ENCODE peak calls at places on chromosome 19, in ten cellular contexts. I is cardiac muscle cell, D is tibial artery, L is stomach, C is uterus, B is sigmoid colon, O is osteoblast, A is tibial nerve, S is adrenal gland, R is endothelial cell of umbilical vein. K is an unnamed sample. For H3K36me3, the result is how much of the 10 kb centered on the place peaks cover.

GRCh38 chr19:33040994-33041827 is 23.5 kb downstream of the RHPN2 start:
- DNase-seq in I (peak), D (no peak), L (peak), C (no peak), B (no peak), O (peak), A (no peak), S (no peak), R (no peak), K (no peak)

GRCh38 chr19:2887391-2887914 is 13.3 kb upstream of the ZNF57 start:
- DNase-seq in I (peak), D (peak), L (no peak), C (no peak), B (no peak), O (peak), A (peak), S (no peak), R (peak), K (no peak)

GRCh38 chr19:5539431-5539833 is 28.3 kb downstream of the TINCR start:
- DNase-seq in I (no peak), D (no peak), L (no peak), C (no peak), B (no peak), O (peak), A (no peak), S (peak), R (no peak), K (no peak)

GRCh38 chr19:2923510-2923909 is 21.3 kb downstream of the ZNF77 start:
- DNase-seq in I (peak), D (no peak), L (no peak), C (no peak), B (no peak), O (no peak), A (no peak), S (peak), R (no peak), K (peak)

GRCh38 chr19:10533656-10534386 is 9.9 kb upstream of the ATG4D start:
- DNase-seq in I (peak), D (no peak), L (no peak), C (no peak), B (no peak), O (peak), A (no peak), S (no peak), R (peak), K (no peak)

GRCh38 chr19:48681127-48681470 is 8.3 kb upstream of the NTN5 start:
- DNase-seq in I (peak), D (no peak), L (peak), C (no peak), B (no peak), O (peak), A (no peak), S (no peak), R (no peak), K (no peak)

GRCh38 chr19:58229255-58229639 is 533 bp downstream of the ZNF544 start:
- DNase-seq in I (peak), D (no peak), L (no peak), C (no peak), B (no peak), O (no peak), A (no peak), S (peak), R (peak), K (no peak)

GRCh38 chr19:11338569-11339253 is 746 bp downstream of the RAB3D start:
- DNase-seq in I (no peak), D (no peak), L (no peak), C (peak), B (no peak), O (no peak), A (no peak), S (no peak), R (no peak), K (no peak)

GRCh38 chr19:39265321-39265916 is 2.8 kb upstream of the IFNL2 start:
- DNase-seq in I (no peak), D (no peak), L (no peak), C (no peak), B (no peak), O (peak), A (no peak), S (no peak), R (no peak), K (no peak)

GRCh38 chr19:32330149-32330548 is 15.3 kb upstream of the ZNF507 start:
- DNase-seq in I (no peak), D (no peak), L (no peak), C (no peak), B (no peak), O (no peak), A (no peak), S (peak), R (peak), K (no peak)

GRCh38 chr19:46408611-46409039 is 4.7 kb downstream of the CCDC8 start:
- DNase-seq in I (peak), D (peak), L (peak), C (peak), B (peak), O (peak), A (peak), S (peak), R (no peak), K (no peak)

GRCh38 chr19:48614436-48615144 is at the start of gene FAM83E:
- DNase-seq in I (no peak), D (peak), L (peak), C (no peak), B (no peak), O (peak), A (no peak), S (peak), R (no peak), K (no peak)

GRCh38 chr19:48881741-48882657 is 9.8 kb downstream of the PPP1R15A start:
- DNase-seq in I (no peak), D (no peak), L (no peak), C (no peak), B (no peak), O (no peak), A (no peak), S (no peak), R (no peak), K (no peak)

GRCh38 chr19:2424686-2425621 is 2.4 kb downstream of the TIMM13 start:
- DNase-seq in I (peak), D (no peak), L (peak), C (no peak), B (peak), O (peak), A (no peak), S (peak), R (peak), K (peak)

GRCh38 chr19:11400695-11401291 is 16.7 kb upstream of the EPOR start:
- DNase-seq in I (no peak), D (no peak), L (no peak), C (no peak), B (no peak), O (peak), A (no peak), S (no peak), R (no peak), K (no peak)

GRCh38 chr19:51551673-51552440 is 19.2 kb upstream of the ZNF175 start:
- DNase-seq in I (no peak), D (no peak), L (no peak), C (no peak), B (no peak), O (peak), A (no peak), S (no peak), R (no peak), K (no peak)

GRCh38 chr19:50794074-50794777 is 4.0 kb downstream of the ACP4 start:
- DNase-seq in I (no peak), D (no peak), L (no peak), C (no peak), B (no peak), O (peak), A (no peak), S (no peak), R (no peak), K (no peak)

GRCh38 chr19:49475995-49476880 is 2.2 kb downstream of the FLT3LG start:
- DNase-seq in I (peak), D (peak), L (no peak), C (no peak), B (peak), O (peak), A (no peak), S (no peak), R (peak), K (no peak)

GRCh38 chr19:11479470-11480080 is 1.3 kb downstream of the ELAVL3 start:
- DNase-seq in I (peak), D (no peak), L (no peak), C (no peak), B (no peak), O (peak), A (no peak), S (peak), R (no peak), K (no peak)

GRCh38 chr19:16022251-16022650 is 54.0 kb upstream of the TPM4 start:
- DNase-seq in I (no peak), D (peak), L (no peak), C (no peak), B (peak), O (peak), A (no peak), S (no peak), R (no peak), K (no peak)

GRCh38 chr19:40561947-40562346 is 14.7 kb upstream of the SHKBP1 start:
- DNase-seq in I (no peak), D (no peak), L (no peak), C (no peak), B (no peak), O (peak), A (no peak), S (no peak), R (no peak), K (no peak)

GRCh38 chr19:5369962-5370367 is 29.4 kb upstream of the PTPRS start:
- DNase-seq in I (peak), D (no peak), L (peak), C (peak), B (no peak), O (peak), A (no peak), S (peak), R (peak), K (no peak)

GRCh38 chr19:609001-609340 is 19.3 kb downstream of the HCN2 start:
- DNase-seq in I (no peak), D (no peak), L (peak), C (no peak), B (no peak), O (no peak), A (peak), S (no peak), R (no peak), K (no peak)

GRCh38 chr19:45071545-45071938 is 4.7 kb downstream of the ZNF296 start:
- DNase-seq in I (no peak), D (no peak), L (no peak), C (no peak), B (no peak), O (peak), A (no peak), S (no peak), R (no peak), K (no peak)

GRCh38 chr19:41748012-41748411 is 7.3 kb upstream of the CEACAM6 start:
- DNase-seq in I (no peak), D (no peak), L (no peak), C (no peak), B (no peak), O (no peak), A (no peak), S (no peak), R (no peak), K (no peak)

GRCh38 chr19:41587101-41587837 is 11.3 kb downstream of the CEACAM21 start:
- DNase-seq in I (no peak), D (no peak), L (no peak), C (no peak), B (no peak), O (no peak), A (no peak), S (no peak), R (no peak), K (no peak)

GRCh38 chr19:17309962-17310461 is 649 bp downstream of the DDA1 start:
- DNase-seq in I (no peak), D (no peak), L (no peak), C (no peak), B (no peak), O (peak), A (no peak), S (no peak), R (no peak), K (no peak)

GRCh38 chr19:41449079-41449864 is 6.3 kb downstream of the ERICH4 start:
- DNase-seq in I (peak), D (peak), L (peak), C (peak), B (peak), O (peak), A (peak), S (peak), R (peak), K (peak)

GRCh38 chr19:51372021-51372648 is 319 bp downstream of the NKG7 start:
- DNase-seq in I (no peak), D (no peak), L (no peak), C (no peak), B (no peak), O (no peak), A (no peak), S (no peak), R (no peak), K (no peak)

GRCh38 chr19:17996826-17997316 is 11.1 kb upstream of the ARRDC2 start:
- DNase-seq in I (peak), D (peak), L (peak), C (peak), B (peak), O (peak), A (peak), S (peak), R (peak), K (peak)

GRCh38 chr19:43592800-43593350 is 3.1 kb downstream of the IRGQ start:
- DNase-seq in I (no peak), D (no peak), L (no peak), C (no peak), B (no peak), O (peak), A (no peak), S (no peak), R (no peak), K (no peak)

GRCh38 chr19:43591904-43592772 is 3.8 kb downstream of the IRGQ start:
- DNase-seq in I (no peak), D (no peak), L (no peak), C (no peak), B (no peak), O (peak), A (no peak), S (no peak), R (no peak), K (no peak)

GRCh38 chr19:43586346-43586745 is 9.6 kb downstream of the IRGQ start:
- DNase-seq in I (no peak), D (no peak), L (no peak), C (no peak), B (no peak), O (peak), A (no peak), S (no peak), R (no peak), K (no peak)

GRCh38 chr19:43589277-43589676 is 6.7 kb downstream of the IRGQ start:
- DNase-seq in I (no peak), D (no peak), L (no peak), C (no peak), B (no peak), O (no peak), A (no peak), S (no peak), R (no peak), K (no peak)

DNA sequence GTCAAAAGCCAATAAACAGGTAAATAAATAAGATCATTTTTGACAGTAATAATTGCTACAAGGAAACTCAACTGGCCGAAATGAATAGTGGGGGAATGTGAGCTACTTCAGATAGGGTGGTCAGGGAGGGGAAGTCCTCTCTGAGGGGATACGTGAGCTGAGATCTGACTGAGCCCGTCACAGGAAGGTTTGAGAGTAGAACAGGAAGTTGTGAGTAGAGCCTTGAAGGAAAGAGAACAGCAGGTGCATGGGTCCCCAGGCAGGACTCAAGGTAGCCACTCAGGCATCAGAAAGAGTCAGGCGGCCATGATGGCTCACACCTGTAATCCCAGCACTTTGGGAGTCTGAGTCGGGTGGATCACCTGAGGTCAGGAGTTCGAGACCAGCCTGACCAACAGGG is 6.3 kb downstream of the IRGQ start:
- DNase-seq in I (no peak), D (no peak), L (no peak), C (no peak), B (no peak), O (no peak), A (no peak), S (no peak), R (no peak), K (no peak)
- H3K36me3 ChIP-seq in I (under half), D (under half), L (under half), C (under half), B (under half), O (half or more), A (under half), S (under half), R (under half), K (under half)

DNA sequence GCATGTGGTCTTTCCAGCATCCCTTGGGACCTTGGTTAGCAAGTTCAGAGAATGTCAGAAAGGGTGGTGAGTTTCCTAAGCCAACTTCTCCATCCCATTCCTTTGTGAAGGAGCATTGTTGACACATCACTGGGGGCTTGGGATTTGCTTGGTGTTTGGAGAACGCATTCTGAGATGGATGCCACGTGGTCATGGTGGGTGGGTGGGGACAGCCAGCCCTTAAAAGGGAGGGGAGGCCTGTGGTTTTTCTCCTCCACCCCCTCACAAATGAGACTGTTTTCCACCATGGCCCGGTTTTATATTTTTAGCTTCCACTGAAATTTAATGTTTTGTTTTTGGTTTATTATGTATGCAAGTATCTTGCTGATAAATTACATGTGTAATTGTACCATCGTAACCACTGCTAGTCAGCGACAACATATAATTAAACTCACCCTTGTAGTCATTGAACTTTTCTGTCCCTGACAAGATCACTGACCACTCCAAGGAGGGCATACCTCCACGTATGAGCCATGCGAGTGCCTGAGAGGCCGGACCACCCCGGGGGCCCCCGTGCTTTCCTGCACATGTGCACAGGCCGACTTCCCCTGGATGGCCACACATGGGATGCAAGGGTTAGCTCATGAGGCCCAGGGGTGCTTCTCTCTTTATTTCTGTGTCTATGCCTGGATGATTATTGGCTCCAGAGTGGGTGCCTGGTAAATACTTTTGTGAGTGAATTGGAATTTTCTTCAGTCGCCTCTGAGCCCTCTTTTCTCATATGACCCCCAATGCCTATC is 83.0 kb upstream of the ZNF536 start:
- DNase-seq in I (no peak), D (no peak), L (no peak), C (no peak), B (no peak), O (no peak), A (no peak), S (no peak), R (no peak), K (no peak)
- H3K27ac ChIP-seq in I (no peak), D (no peak), L (no peak), C (no peak), B (no peak), O (no peak), A (no peak), S (no peak), R (no peak), K (no peak)

GRCh38 chr19:19645233-19645870 is 1.9 kb upstream of the GMIP start:
- DNase-seq in I (no peak), D (no peak), L (no peak), C (no peak), B (no peak), O (no peak), A (no peak), S (no peak), R (no peak), K (no peak)

GRCh38 chr19:19647037-19647835 is 3.8 kb upstream of the GMIP start:
- DNase-seq in I (no peak), D (no peak), L (no peak), C (no peak), B (no peak), O (peak), A (no peak), S (no peak), R (no peak), K (no peak)

GRCh38 chr19:19642506-19643157 is 825 bp downstream of the GMIP start:
- DNase-seq in I (peak), D (no peak), L (no peak), C (no peak), B (no peak), O (peak), A (no peak), S (no peak), R (peak), K (no peak)

GRCh38 chr19:19643158-19644053 is at the start of gene GMIP:
- DNase-seq in I (peak), D (peak), L (peak), C (peak), B (peak), O (peak), A (peak), S (peak), R (peak), K (no peak)

GRCh38 chr19:19644054-19644388 is 564 bp upstream of the GMIP start:
- DNase-seq in I (no peak), D (no peak), L (no peak), C (no peak), B (no peak), O (no peak), A (no peak), S (no peak), R (no peak), K (no peak)
- TF ChIP-seq CTCF in I (no peak), D (no peak), L (no peak), C (no peak), B (peak), O (no peak), A (peak), S (peak), R (no peak), K (no peak)

GRCh38 chr19:34430738-34431625 is 2.8 kb downstream of the UBA2 start:
- DNase-seq in I (peak), D (no peak), L (no peak), C (no peak), B (no peak), O (peak), A (no peak), S (no peak), R (peak), K (no peak)

GRCh38 chr19:34432797-34433196 is 4.6 kb downstream of the UBA2 start:
- DNase-seq in I (peak), D (peak), L (no peak), C (peak), B (no peak), O (no peak), A (peak), S (no peak), R (peak), K (peak)

GRCh38 chr19:34431681-34432402 is 3.7 kb downstream of the UBA2 start:
- DNase-seq in I (peak), D (no peak), L (no peak), C (no peak), B (no peak), O (peak), A (no peak), S (no peak), R (peak), K (no peak)

GRCh38 chr19:34428549-34429285 is 536 bp downstream of the UBA2 start:
- DNase-seq in I (peak), D (peak), L (peak), C (peak), B (peak), O (peak), A (peak), S (peak), R (peak), K (peak)

DNA sequence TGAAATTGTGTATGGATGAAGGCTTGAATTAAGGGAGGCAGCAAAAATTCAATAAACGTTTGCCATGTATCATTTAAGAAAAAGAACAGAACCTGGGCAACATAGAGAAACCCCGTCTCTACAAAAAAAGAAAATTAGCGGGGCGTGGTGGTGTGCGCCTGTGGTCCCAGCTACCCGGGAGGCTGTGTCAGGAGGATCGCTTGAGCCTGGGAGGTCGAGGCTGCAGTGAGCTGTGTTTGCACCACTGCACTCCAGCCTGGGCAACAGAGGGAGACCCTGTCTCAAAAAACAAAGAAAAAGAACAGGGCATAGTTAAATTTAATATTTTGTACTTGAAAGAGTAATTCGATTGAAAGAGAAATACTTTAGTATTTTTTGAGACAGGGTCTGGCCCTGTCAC is 1.4 kb downstream of the UBA2 start:
- DNase-seq in I (no peak), D (no peak), L (no peak), C (no peak), B (no peak), O (no peak), A (no peak), S (no peak), R (no peak), K (no peak)
- H3K36me3 ChIP-seq in I (under half), D (under half), L (under half), C (under half), B (under half), O (under half), A (under half), S (under half), R (under half), K (under half)

GRCh38 chr19:7215176-7215575 is 79.0 kb downstream of the INSR start:
- DNase-seq in I (no peak), D (no peak), L (no peak), C (no peak), B (no peak), O (peak), A (no peak), S (no peak), R (no peak), K (no peak)
- H3K27ac ChIP-seq in I (no peak), D (no peak), L (no peak), C (no peak), B (no peak), O (no peak), A (no peak), S (no peak), R (no peak), K (no peak)

GRCh38 chr19:12884926-12885748 is 1.9 kb downstream of the KLF1 start:
- DNase-seq in I (peak), D (peak), L (peak), C (no peak), B (peak), O (peak), A (no peak), S (peak), R (peak), K (no peak)
- TF ChIP-seq CTCF in I (peak), D (peak), L (no peak), C (peak), B (peak), O (peak), A (peak), S (peak), R (peak), K (peak)

GRCh38 chr19:4094761-4095487 is 28.2 kb upstream of the ZBTB7A start:
- DNase-seq in I (no peak), D (no peak), L (peak), C (no peak), B (no peak), O (peak), A (no peak), S (no peak), R (no peak), K (no peak)
- H3K36me3 ChIP-seq in I (under half), D (half or more), L (under half), C (under half), B (under half), O (under half), A (under half), S (under half), R (under half), K (half or more)